ENCODE peak calls at places on chromosomes 16 and 17, in nine cellular contexts. One of them, this sample, is unnamed.

GRCh38 chr17:50944054-50944901 is 78.1 kb upstream of the TOB1 start:
- DNase-seq in osteoblast: peak; percentile 92
- DNase-seq in ovary: peak; percentile 64
- DNase-seq in prostate gland: peak; percentile 88
- DNase-seq in cardiac muscle cell: peak; percentile 91
- DNase-seq in esophagus muscularis mucosa: no peak
- DNase-seq in hepatocyte: peak; percentile 91
- DNase-seq in stomach: peak; percentile 97
- DNase-seq in A549: peak; percentile 94
- DNase-seq in this sample: no peak

GRCh38 chr16:27289669-27290068 is 21.1 kb upstream of the NSMCE1 start:
- DNase-seq in hepatocyte: no peak
- DNase-seq in esophagus muscularis mucosa: no peak
- DNase-seq in prostate gland: no peak
- DNase-seq in ovary: no peak
- DNase-seq in osteoblast: no peak
- DNase-seq in A549: no peak
- DNase-seq in stomach: no peak
- DNase-seq in cardiac muscle cell: no peak
- DNase-seq in this sample: no peak

GRCh38 chr17:8300629-8301242 is 5.5 kb upstream of the SLC25A35 start:
- DNase-seq in cardiac muscle cell: peak; percentile 71
- DNase-seq in stomach: peak; percentile 57
- DNase-seq in esophagus muscularis mucosa: no peak
- DNase-seq in A549: peak; percentile 94
- DNase-seq in hepatocyte: peak; percentile 82
- DNase-seq in ovary: peak; percentile 53
- DNase-seq in osteoblast: peak; percentile 91
- DNase-seq in prostate gland: peak; percentile 58
- DNase-seq in this sample: peak; percentile 66

GRCh38 chr17:41639492-41640473 is 15.4 kb upstream of the KRT17 start:
- DNase-seq in prostate gland: no peak
- DNase-seq in osteoblast: peak; percentile 66
- DNase-seq in cardiac muscle cell: no peak
- DNase-seq in A549: no peak
- DNase-seq in hepatocyte: no peak
- DNase-seq in ovary: no peak
- DNase-seq in stomach: no peak
- DNase-seq in esophagus muscularis mucosa: no peak
- DNase-seq in this sample: no peak

GRCh38 chr17:40151414-40151955 is 11.1 kb downstream of the CASC3 start:
- DNase-seq in cardiac muscle cell: no peak
- DNase-seq in ovary: no peak
- DNase-seq in A549: no peak
- DNase-seq in hepatocyte: no peak
- DNase-seq in prostate gland: no peak
- DNase-seq in osteoblast: no peak
- DNase-seq in esophagus muscularis mucosa: no peak
- DNase-seq in stomach: no peak
- DNase-seq in this sample: no peak

GRCh38 chr16:51900221-51900780 is 646.6 kb downstream of the TOX3 start:
- DNase-seq in ovary: no peak
- DNase-seq in esophagus muscularis mucosa: no peak
- DNase-seq in cardiac muscle cell: no peak
- DNase-seq in osteoblast: no peak
- DNase-seq in hepatocyte: no peak
- DNase-seq in A549: no peak
- DNase-seq in prostate gland: no peak
- DNase-seq in stomach: no peak
- DNase-seq in this sample: no peak

GRCh38 chr16:30458561-30459394 is 13.1 kb upstream of the SEPHS2 start:
- DNase-seq in ovary: no peak
- DNase-seq in A549: no peak
- DNase-seq in stomach: peak; percentile 52
- DNase-seq in osteoblast: no peak
- DNase-seq in cardiac muscle cell: no peak
- DNase-seq in prostate gland: no peak
- DNase-seq in hepatocyte: no peak
- DNase-seq in esophagus muscularis mucosa: peak; percentile 92
- DNase-seq in this sample: no peak

GRCh38 chr17:82465023-82465603 is 6.6 kb downstream of the NARF start:
- DNase-seq in ovary: no peak
- DNase-seq in hepatocyte: no peak
- DNase-seq in esophagus muscularis mucosa: no peak
- DNase-seq in stomach: no peak
- DNase-seq in cardiac muscle cell: no peak
- DNase-seq in A549: no peak
- DNase-seq in prostate gland: no peak
- DNase-seq in osteoblast: no peak
- DNase-seq in this sample: no peak

GRCh38 chr17:41049110-41049509 is 2.0 kb upstream of the KRTAP2-1 start:
- DNase-seq in cardiac muscle cell: no peak
- DNase-seq in esophagus muscularis mucosa: no peak
- DNase-seq in osteoblast: peak; percentile 95
- DNase-seq in hepatocyte: no peak
- DNase-seq in ovary: no peak
- DNase-seq in prostate gland: no peak
- DNase-seq in stomach: no peak
- DNase-seq in A549: no peak
- DNase-seq in this sample: no peak

GRCh38 chr17:44541884-44542581 is 15.3 kb upstream of the FZD2 start:
- DNase-seq in ovary: no peak
- DNase-seq in esophagus muscularis mucosa: no peak
- DNase-seq in hepatocyte: no peak
- DNase-seq in A549: no peak
- DNase-seq in osteoblast: no peak
- DNase-seq in prostate gland: no peak
- DNase-seq in cardiac muscle cell: no peak
- DNase-seq in stomach: no peak
- DNase-seq in this sample: no peak

GRCh38 chr17:38341035-38341721 is 2.6 kb downstream of the GPR179 start:
- DNase-seq in osteoblast: no peak
- DNase-seq in prostate gland: peak; percentile 69
- DNase-seq in hepatocyte: peak; percentile 42
- DNase-seq in ovary: no peak
- DNase-seq in A549: no peak
- DNase-seq in stomach: peak; percentile 85
- DNase-seq in esophagus muscularis mucosa: no peak
- DNase-seq in cardiac muscle cell: peak; percentile 77
- DNase-seq in this sample: no peak

GRCh38 chr17:40284085-40284713 is 3.5 kb upstream of the CDC6 start:
- DNase-seq in cardiac muscle cell: no peak
- DNase-seq in esophagus muscularis mucosa: no peak
- DNase-seq in A549: peak; percentile 25
- DNase-seq in prostate gland: peak; percentile 76
- DNase-seq in stomach: no peak
- DNase-seq in hepatocyte: peak; percentile 66
- DNase-seq in osteoblast: peak; percentile 82
- DNase-seq in ovary: no peak
- DNase-seq in this sample: no peak

GRCh38 chr16:59385953-59386352 is 651.8 kb upstream of the GOT2 start:
- DNase-seq in esophagus muscularis mucosa: peak; percentile 82
- DNase-seq in A549: no peak
- DNase-seq in hepatocyte: no peak
- DNase-seq in ovary: no peak
- DNase-seq in prostate gland: no peak
- DNase-seq in osteoblast: peak; percentile 32
- DNase-seq in stomach: no peak
- DNase-seq in cardiac muscle cell: no peak
- DNase-seq in this sample: no peak

GRCh38 chr16:5906351-5906750 is 808.8 kb upstream of the EEF2KMT start:
- DNase-seq in hepatocyte: no peak
- DNase-seq in A549: no peak
- DNase-seq in esophagus muscularis mucosa: no peak
- DNase-seq in osteoblast: no peak
- DNase-seq in ovary: no peak
- DNase-seq in prostate gland: no peak
- DNase-seq in cardiac muscle cell: no peak
- DNase-seq in stomach: no peak
- DNase-seq in this sample: no peak

GRCh38 chr16:88798772-88799455 is 4.7 kb upstream of the CDT1 start:
- DNase-seq in hepatocyte: no peak
- DNase-seq in osteoblast: peak; percentile 52
- DNase-seq in A549: no peak
- DNase-seq in cardiac muscle cell: no peak
- DNase-seq in stomach: no peak
- DNase-seq in ovary: no peak
- DNase-seq in prostate gland: no peak
- DNase-seq in esophagus muscularis mucosa: no peak
- DNase-seq in this sample: no peak

GRCh38 chr17:4261452-4261851 is 2.3 kb downstream of the ANKFY1 start:
- DNase-seq in ovary: no peak
- DNase-seq in osteoblast: no peak
- DNase-seq in esophagus muscularis mucosa: no peak
- DNase-seq in prostate gland: no peak
- DNase-seq in A549: no peak
- DNase-seq in hepatocyte: no peak
- DNase-seq in stomach: no peak
- DNase-seq in cardiac muscle cell: no peak
- DNase-seq in this sample: no peak

GRCh38 chr17:4256952-4257351 is 6.8 kb downstream of the ANKFY1 start:
- DNase-seq in prostate gland: no peak
- DNase-seq in A549: no peak
- DNase-seq in stomach: no peak
- DNase-seq in osteoblast: peak; percentile 79
- DNase-seq in esophagus muscularis mucosa: no peak
- DNase-seq in ovary: no peak
- DNase-seq in cardiac muscle cell: no peak
- DNase-seq in hepatocyte: no peak
- DNase-seq in this sample: no peak

GRCh38 chr17:4263282-4264215 is at the start of gene ANKFY1:
- DNase-seq in A549: peak; percentile 99
- DNase-seq in hepatocyte: peak; percentile 97
- DNase-seq in osteoblast: peak; percentile 98
- DNase-seq in esophagus muscularis mucosa: peak; percentile 98
- DNase-seq in prostate gland: peak; percentile 93
- DNase-seq in cardiac muscle cell: peak; percentile 96
- DNase-seq in stomach: peak; percentile 96
- DNase-seq in ovary: peak; percentile 98
- DNase-seq in this sample: peak; percentile 94

GRCh38 chr17:4258867-4259266 is 4.9 kb downstream of the ANKFY1 start:
- DNase-seq in stomach: no peak
- DNase-seq in esophagus muscularis mucosa: no peak
- DNase-seq in hepatocyte: no peak
- DNase-seq in A549: no peak
- DNase-seq in cardiac muscle cell: no peak
- DNase-seq in ovary: no peak
- DNase-seq in osteoblast: peak; percentile 34
- DNase-seq in prostate gland: no peak
- DNase-seq in this sample: no peak
- TF ChIP-seq CTCF in stomach: no peak
- TF ChIP-seq CTCF in esophagus muscularis mucosa: no peak
- TF ChIP-seq CTCF in hepatocyte: no peak
- TF ChIP-seq CTCF in A549: no peak
- TF ChIP-seq CTCF in cardiac muscle cell: no peak
- TF ChIP-seq CTCF in ovary: no peak
- TF ChIP-seq CTCF in osteoblast: no peak
- TF ChIP-seq CTCF in prostate gland: no peak
- TF ChIP-seq CTCF in this sample: no peak

GRCh38 chr16:56295739-56296527 is 104.6 kb downstream of the GNAO1 start:
- DNase-seq in osteoblast: no peak
- DNase-seq in cardiac muscle cell: peak; percentile 30
- DNase-seq in esophagus muscularis mucosa: no peak
- DNase-seq in hepatocyte: no peak
- DNase-seq in A549: no peak
- DNase-seq in stomach: no peak
- DNase-seq in prostate gland: no peak
- DNase-seq in ovary: no peak
- DNase-seq in this sample: no peak
- H3K27ac ChIP-seq in osteoblast: no peak overlapping the region
- H3K27ac ChIP-seq in cardiac muscle cell: peak overlapping the region; percentile 81
- H3K27ac ChIP-seq in esophagus muscularis mucosa: no peak overlapping the region
- H3K27ac ChIP-seq in hepatocyte: no peak overlapping the region
- H3K27ac ChIP-seq in A549: no peak overlapping the region
- H3K27ac ChIP-seq in stomach: peak overlapping the region; percentile 64
- H3K27ac ChIP-seq in prostate gland: no peak overlapping the region
- H3K27ac ChIP-seq in ovary: no peak overlapping the region
- H3K27ac ChIP-seq in this sample: peak overlapping the region; percentile 78

GRCh38 chr17:14774774-14775173 is 473.9 kb downstream of the HS3ST3B1 start:
- DNase-seq in stomach: no peak
- DNase-seq in hepatocyte: no peak
- DNase-seq in ovary: no peak
- DNase-seq in cardiac muscle cell: no peak
- DNase-seq in esophagus muscularis mucosa: no peak
- DNase-seq in prostate gland: no peak
- DNase-seq in A549: no peak
- DNase-seq in osteoblast: no peak
- DNase-seq in this sample: no peak

GRCh38 chr17:14775761-14776492 is 475.0 kb downstream of the HS3ST3B1 start:
- DNase-seq in ovary: no peak
- DNase-seq in prostate gland: no peak
- DNase-seq in cardiac muscle cell: no peak
- DNase-seq in stomach: no peak
- DNase-seq in A549: no peak
- DNase-seq in esophagus muscularis mucosa: peak; percentile 78
- DNase-seq in hepatocyte: no peak
- DNase-seq in osteoblast: peak; percentile 75
- DNase-seq in this sample: no peak

GRCh38 chr17:14771543-14771942 is 470.7 kb downstream of the HS3ST3B1 start:
- DNase-seq in osteoblast: no peak
- DNase-seq in ovary: no peak
- DNase-seq in A549: no peak
- DNase-seq in hepatocyte: no peak
- DNase-seq in stomach: no peak
- DNase-seq in prostate gland: no peak
- DNase-seq in esophagus muscularis mucosa: peak; percentile 81
- DNase-seq in cardiac muscle cell: no peak
- DNase-seq in this sample: no peak

GRCh38 chr17:14768923-14769322 is 468.0 kb downstream of the HS3ST3B1 start:
- DNase-seq in cardiac muscle cell: no peak
- DNase-seq in osteoblast: no peak
- DNase-seq in ovary: no peak
- DNase-seq in hepatocyte: no peak
- DNase-seq in prostate gland: no peak
- DNase-seq in A549: no peak
- DNase-seq in esophagus muscularis mucosa: peak; percentile 81
- DNase-seq in stomach: no peak
- DNase-seq in this sample: no peak

DNA sequence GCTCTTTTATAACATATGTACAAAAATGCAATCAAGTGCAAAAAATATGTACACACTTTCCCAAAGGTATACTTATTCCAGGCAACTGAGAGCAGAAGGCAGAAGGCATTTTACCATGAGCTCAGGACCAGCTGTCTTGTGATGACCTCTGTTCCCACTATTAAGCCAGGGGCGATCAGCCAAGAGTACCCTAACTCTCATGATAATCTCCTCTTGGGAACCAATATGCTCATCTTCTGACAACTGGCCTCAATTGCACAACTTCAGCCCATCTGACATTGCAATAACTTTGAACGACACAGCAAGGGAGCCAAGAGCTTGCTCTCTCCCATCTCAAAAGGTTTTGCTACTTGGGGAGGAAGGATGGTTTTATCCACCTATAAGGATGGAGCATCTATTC is 471.9 kb downstream of the HS3ST3B1 start:
- DNase-seq in prostate gland: no peak
- DNase-seq in hepatocyte: no peak
- DNase-seq in cardiac muscle cell: no peak
- DNase-seq in stomach: no peak
- DNase-seq in ovary: no peak
- DNase-seq in A549: no peak
- DNase-seq in osteoblast: no peak
- DNase-seq in esophagus muscularis mucosa: no peak
- DNase-seq in this sample: no peak
- TF ChIP-seq CTCF in prostate gland: no peak
- TF ChIP-seq CTCF in hepatocyte: no peak
- TF ChIP-seq CTCF in cardiac muscle cell: no peak
- TF ChIP-seq CTCF in stomach: no peak
- TF ChIP-seq CTCF in ovary: no peak
- TF ChIP-seq CTCF in A549: no peak
- TF ChIP-seq CTCF in osteoblast: no peak
- TF ChIP-seq CTCF in esophagus muscularis mucosa: no peak
- TF ChIP-seq CTCF in this sample: no peak

GRCh38 chr17:2595736-2596135 is 2.3 kb downstream of the PAFAH1B1 start:
- DNase-seq in esophagus muscularis mucosa: no peak
- DNase-seq in cardiac muscle cell: no peak
- DNase-seq in prostate gland: no peak
- DNase-seq in stomach: no peak
- DNase-seq in ovary: no peak
- DNase-seq in osteoblast: peak; percentile 54
- DNase-seq in hepatocyte: no peak
- DNase-seq in A549: no peak
- DNase-seq in this sample: no peak
- H3K27ac ChIP-seq in esophagus muscularis mucosa: peak overlapping the region; percentile 98
- H3K27ac ChIP-seq in cardiac muscle cell: no peak overlapping the region
- H3K27ac ChIP-seq in prostate gland: no peak overlapping the region
- H3K27ac ChIP-seq in stomach: peak overlapping the region; percentile 99
- H3K27ac ChIP-seq in ovary: no peak overlapping the region
- H3K27ac ChIP-seq in osteoblast: peak overlapping the region; percentile 89
- H3K27ac ChIP-seq in hepatocyte: no peak overlapping the region
- H3K27ac ChIP-seq in A549: no peak overlapping the region
- H3K27ac ChIP-seq in this sample: peak overlapping the region; percentile 99